ENCODE peak calls at places on chromosomes 12 and 14, in five cellular contexts. N is LoVo, O is lower leg skin, V is iPS DF 19.7, C is mesenchymal stem cell. S is an unnamed sample.

GRCh38 chr14:60647081-60647836 is 2.0 kb downstream of the SIX1 start:
- DNase-seq in C (peak; percentile 48), N (peak; percentile 31), V (no peak), O (no peak), S (no peak)

GRCh38 chr14:34699873-34700621 is 14.3 kb downstream of the CFL2 start:
- DNase-seq in N (peak; percentile 34), O (no peak), C (peak; percentile 93), V (no peak), S (no peak)

GRCh38 chr12:3207858-3208257 is 130.7 kb downstream of the TSPAN9 start:
- DNase-seq in O (no peak), V (peak; percentile 61), N (no peak), C (no peak), S (no peak)

GRCh38 chr14:29584992-29585391 is 342.7 kb downstream of the PRKD1 start:
- DNase-seq in O (no peak), V (no peak), N (no peak), C (peak; percentile 92), S (peak; percentile 4)

GRCh38 chr12:12032771-12033588 is 37.8 kb upstream of the BCL2L14 start:
- DNase-seq in C (peak; percentile 81), O (peak; percentile 72), V (peak; percentile 82), N (peak; percentile 90), S (peak; percentile 79)

GRCh38 chr14:37376944-37377609 is 179.3 kb downstream of the MIPOL1 start:
- DNase-seq in N (no peak), C (no peak), V (no peak), O (no peak), S (no peak)

GRCh38 chr12:99253068-99253467 is 394.5 kb upstream of the GARIN6 start:
- DNase-seq in O (no peak), C (peak; percentile 33), N (no peak), V (no peak), S (no peak)

GRCh38 chr14:99497341-99497740 is 16.1 kb downstream of the CCNK start:
- DNase-seq in O (no peak), V (no peak), N (no peak), C (no peak), S (no peak)

GRCh38 chr14:50363734-50364113 is 33.0 kb downstream of the CDKL1 start:
- DNase-seq in O (peak; percentile 31), C (peak; percentile 12), V (no peak), N (no peak), S (no peak)

GRCh38 chr14:71482701-71483100 is 449.5 kb upstream of the RGS6 start:
- DNase-seq in O (no peak), V (no peak), C (no peak), N (no peak), S (no peak)

GRCh38 chr14:68677476-68677875 is 115.4 kb downstream of the ZFP36L1 start:
- DNase-seq in N (no peak), C (no peak), V (no peak), O (no peak), S (no peak)

GRCh38 chr14:99127651-99128167 is 144.3 kb downstream of the BCL11B start:
- DNase-seq in V (no peak), O (peak; percentile 14), C (no peak), N (no peak), S (no peak)

GRCh38 chr12:115437061-115437567 is 753.1 kb upstream of the TBX3 start:
- DNase-seq in N (no peak), O (no peak), V (no peak), C (no peak), S (no peak)

GRCh38 chr12:57896437-57897201 is 44.7 kb upstream of the ATP23 start:
- DNase-seq in N (no peak), V (no peak), C (peak; percentile 78), O (peak; percentile 80), S (no peak)

GRCh38 chr12:51941011-51941561 is 10.4 kb upstream of the ACVR1B start:
- DNase-seq in V (no peak), N (no peak), C (peak; percentile 72), O (no peak), S (no peak)

GRCh38 chr14:105529506-105530445 is 3.4 kb downstream of the TMEM121 start:
- DNase-seq in C (no peak), N (no peak), V (no peak), O (no peak), S (no peak)

GRCh38 chr12:613996-614726 is 49.1 kb downstream of the NINJ2 start:
- DNase-seq in V (no peak), O (no peak), N (no peak), C (peak; percentile 9), S (no peak)

GRCh38 chr12:1843641-1844005 is 23.3 kb downstream of the LRTM2 start:
- DNase-seq in O (no peak), C (no peak), N (no peak), V (no peak), S (no peak)

GRCh38 chr12:131009595-131010270 is 56.0 kb downstream of the ADGRD1 start:
- DNase-seq in V (no peak), N (no peak), O (no peak), C (no peak), S (no peak)

GRCh38 chr12:104602901-104603300 is 146.2 kb downstream of the CHST11 start:
- DNase-seq in C (no peak), V (no peak), N (no peak), O (no peak), S (no peak)

GRCh38 chr14:102930138-102930752 is 7.8 kb downstream of the AMN start:
- DNase-seq in N (no peak), O (no peak), V (no peak), C (no peak), S (no peak)